ENCODE peak calls at places on chromosomes 4 and X, in eight cellular contexts. C is psoas muscle, Z is HAP-1, P is lower leg skin, R is fibroblast of mammary gland, G is IMR-90, O is A549, D is choroid plexus epithelial cell. Y is an unnamed sample.

GRCh38 chr4:148239406-148239805 is 202.8 kb downstream of the NR3C2 start:
- DNase-seq in R (no peak), D (no peak), P (no peak), G (no peak), Z (no peak), O (no peak), C (no peak), Y (no peak)

GRCh38 chr4:138734746-138735145 is 280.8 kb upstream of the NOCT start:
- DNase-seq in G (peak), O (no peak), D (peak), R (peak), P (no peak), C (no peak), Z (no peak), Y (peak)

GRCh38 chr4:75512336-75513211 is 1.6 kb downstream of the RCHY1 start:
- DNase-seq in G (peak), O (no peak), C (no peak), D (peak), P (no peak), Z (no peak), R (peak), Y (peak)

GRCh38 chr4:179977378-179977777 is 2265.8 kb upstream of the TENM3 start:
- DNase-seq in C (no peak), O (no peak), P (no peak), R (no peak), G (no peak), Z (no peak), D (no peak), Y (no peak)

GRCh38 chr4:178316211-178316610 is 874.0 kb upstream of the AGA start:
- DNase-seq in Z (no peak), P (no peak), C (no peak), G (no peak), O (no peak), R (no peak), D (no peak), Y (no peak)

GRCh38 chr4:93660036-93660435 is 168.5 kb upstream of the ATOH1 start:
- DNase-seq in P (no peak), D (no peak), C (no peak), R (no peak), G (no peak), Z (no peak), O (no peak), Y (no peak)

GRCh38 chr4:145557720-145558119 is 61.5 kb upstream of the MMAA start:
- DNase-seq in R (peak), D (peak), Z (peak), C (peak), G (peak), O (peak), P (no peak), Y (peak)

GRCh38 chr4:11497972-11498371 is 69.3 kb upstream of the HS3ST1 start:
- DNase-seq in P (no peak), R (no peak), Z (no peak), D (no peak), C (no peak), O (no peak), G (no peak), Y (peak)

GRCh38 chr4:120723986-120724385 is 198.5 kb downstream of the PRDM5 start:
- DNase-seq in P (no peak), Z (no peak), D (no peak), R (peak), O (no peak), C (no peak), G (no peak), Y (no peak)

GRCh38 chrX:40243699-40244098 is 145.9 kb upstream of the BCOR start:
- DNase-seq in D (no peak), P (no peak), C (no peak), O (no peak), Z (no peak), G (no peak), R (no peak), Y (no peak)

GRCh38 chrX:153426204-153426603 is 14.9 kb downstream of the ZFP92 start:
- DNase-seq in R (no peak), Z (no peak), O (no peak), G (no peak), D (no peak), P (no peak), C (no peak), Y (no peak)

GRCh38 chrX:48540480-48540879 is 966 bp downstream of the TBC1D25 start:
- DNase-seq in C (no peak), Z (no peak), R (no peak), P (no peak), O (no peak), G (no peak), D (no peak), Y (no peak)

GRCh38 chrX:48569958-48570357 is 4.3 kb upstream of the RBM3 start:
- DNase-seq in Z (no peak), G (peak), R (peak), C (no peak), P (no peak), D (no peak), O (no peak), Y (no peak)

GRCh38 chrX:39813631-39814246 is 284.0 kb downstream of the BCOR start:
- DNase-seq in R (peak), C (peak), G (peak), P (peak), Z (no peak), O (no peak), D (peak), Y (peak)

GRCh38 chr4:186144180-186144579 is 39.7 kb downstream of the FAM149A start:
- DNase-seq in Z (peak), C (no peak), D (peak), G (peak), R (peak), O (peak), P (no peak), Y (peak)

GRCh38 chrX:81577028-81577427 is 375.1 kb downstream of the SH3BGRL start:
- DNase-seq in C (no peak), D (no peak), O (no peak), P (no peak), R (no peak), Z (no peak), G (no peak), Y (no peak)

GRCh38 chr4:119632216-119632615 is 3.6 kb upstream of the PDE5A start:
- DNase-seq in R (peak), G (peak), P (no peak), O (no peak), Z (no peak), C (no peak), D (peak), Y (no peak)

GRCh38 chr4:22500831-22501714 is 14.8 kb downstream of the ADGRA3 start:
- DNase-seq in D (peak), Z (no peak), O (peak), C (no peak), G (peak), R (peak), P (no peak), Y (peak)

GRCh38 chrX:129663171-129663570 is 8.4 kb upstream of the APLN start:
- DNase-seq in G (peak), O (no peak), Z (no peak), C (no peak), R (peak), P (no peak), D (peak), Y (peak)

GRCh38 chr4:16109256-16109655 is 25.4 kb upstream of the PROM1 start:
- DNase-seq in R (no peak), G (no peak), O (no peak), D (no peak), P (no peak), Z (no peak), C (no peak), Y (no peak)

GRCh38 chr4:65561164-65561563 is 109.1 kb downstream of the EPHA5 start:
- DNase-seq in C (no peak), G (no peak), Z (no peak), D (no peak), O (no peak), R (no peak), P (no peak), Y (no peak)

GRCh38 chr4:46508216-46508615 is 118.3 kb upstream of the GABRA2 start:
- DNase-seq in P (no peak), R (peak), G (no peak), Z (no peak), C (no peak), O (no peak), D (peak), Y (no peak)

GRCh38 chr4:108155373-108155772 is 13.4 kb downstream of the LEF1 start:
- DNase-seq in C (no peak), O (no peak), P (no peak), G (peak), R (peak), Z (no peak), D (peak), Y (no peak)

GRCh38 chr4:78379991-78380739 is 171.4 kb upstream of the ANXA3 start:
- DNase-seq in O (no peak), C (no peak), R (peak), D (peak), P (no peak), G (peak), Z (no peak), Y (peak)

GRCh38 chrX:39065051-39065871 is 264.0 kb downstream of the MID1IP1 start:
- DNase-seq in D (no peak), R (no peak), Z (no peak), O (no peak), P (no peak), C (no peak), G (no peak), Y (no peak)

GRCh38 chr4:20984011-20984836 is 284.0 kb downstream of the PACRGL start:
- DNase-seq in G (no peak), O (no peak), P (no peak), R (no peak), C (peak), D (peak), Z (no peak), Y (peak)

GRCh38 chrX:118324588-118324987 is 21.3 kb upstream of the WDR44 start:
- DNase-seq in G (no peak), Z (no peak), C (no peak), P (no peak), D (no peak), R (no peak), O (no peak), Y (no peak)

GRCh38 chrX:142089193-142089592 is 115.9 kb downstream of the MAGEC2 start:
- DNase-seq in D (peak), Z (peak), C (no peak), P (no peak), O (peak), R (peak), G (peak), Y (peak)

GRCh38 chr4:72701987-72702819 is 133.2 kb upstream of the ADAMTS3 start:
- DNase-seq in C (no peak), P (no peak), Z (peak), R (peak), O (peak), D (peak), G (peak), Y (peak)

GRCh38 chr4:3302164-3302785 is 9.5 kb downstream of the RGS12 start:
- DNase-seq in O (no peak), Z (no peak), C (no peak), D (no peak), G (no peak), R (no peak), P (peak), Y (no peak)

GRCh38 chr4:80006935-80007744 is 65.9 kb downstream of the ANTXR2 start:
- DNase-seq in C (no peak), Z (no peak), R (no peak), D (peak), P (no peak), O (no peak), G (peak), Y (peak)

GRCh38 chrX:136259543-136259942 is 8.3 kb upstream of the MAP7D3 start:
- DNase-seq in R (peak), D (peak), O (no peak), P (no peak), C (no peak), Z (no peak), G (peak), Y (peak)

GRCh38 chr4:150217804-150218203 is 139.6 kb downstream of the DCLK2 start:
- DNase-seq in G (no peak), D (no peak), Z (peak), R (no peak), C (no peak), P (no peak), O (no peak), Y (no peak)

GRCh38 chr4:38128478-38129451 is 168.6 kb downstream of the PTTG2 start:
- DNase-seq in R (peak), Z (no peak), O (no peak), P (peak), D (peak), C (no peak), G (peak), Y (peak)
- H3K4me3 ChIP-seq in R (no peak), Z (no peak), O (no peak), P (no peak), D (no peak), C (no peak), G (no peak), Y (no peak)

DNA sequence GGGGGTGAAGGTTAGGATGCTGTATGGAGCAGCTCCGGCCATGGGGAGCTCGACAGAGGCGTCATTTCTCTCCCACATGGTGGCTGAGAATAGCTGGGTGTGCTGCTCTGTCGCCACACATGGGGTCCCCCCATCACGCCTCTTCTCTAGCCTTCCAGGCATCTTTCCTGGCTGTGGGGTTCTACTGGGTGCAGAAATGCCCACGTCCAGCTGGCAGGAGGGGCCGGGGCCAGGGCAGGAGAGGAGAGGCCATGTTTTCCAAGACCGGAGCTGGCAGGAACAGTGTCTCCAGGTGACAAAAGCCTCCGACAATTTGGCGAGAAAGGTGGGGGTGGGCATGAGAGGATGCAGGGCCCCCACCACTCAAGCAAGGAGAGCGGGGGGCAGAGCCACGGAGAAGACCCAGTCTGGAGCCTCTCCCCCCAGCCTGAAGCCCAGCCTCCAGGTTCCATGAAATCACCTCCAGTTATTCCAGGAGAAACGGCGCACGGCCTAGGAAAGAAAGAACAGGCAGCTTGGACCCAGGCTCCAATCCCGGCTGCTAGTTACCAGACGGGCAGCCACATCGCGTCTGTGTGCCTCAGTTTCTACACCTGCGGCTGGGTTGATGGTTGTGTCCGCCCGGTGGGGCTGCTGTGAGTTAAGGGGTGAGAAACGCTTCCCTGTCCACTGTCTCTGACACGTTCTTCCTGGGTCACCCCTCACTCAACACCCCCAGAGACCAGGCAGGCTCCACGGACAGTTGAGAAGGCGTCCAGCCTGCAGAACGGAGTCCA is 27.4 kb upstream of the SPON2 start:
- DNase-seq in O (no peak), Z (peak), R (no peak), D (no peak), G (no peak), C (no peak), P (no peak), Y (no peak)
- H3K4me3 ChIP-seq in O (no peak), Z (no peak), R (peak), D (peak), G (no peak), C (no peak), P (no peak), Y (peak)

GRCh38 chrX:10759400-10759799 is 139.0 kb upstream of the MID1 start:
- DNase-seq in R (no peak), O (no peak), G (no peak), D (no peak), C (no peak), P (no peak), Z (no peak), Y (no peak)
- H3K4me3 ChIP-seq in R (no peak), O (no peak), G (no peak), D (no peak), C (no peak), P (no peak), Z (no peak), Y (no peak)

DNA sequence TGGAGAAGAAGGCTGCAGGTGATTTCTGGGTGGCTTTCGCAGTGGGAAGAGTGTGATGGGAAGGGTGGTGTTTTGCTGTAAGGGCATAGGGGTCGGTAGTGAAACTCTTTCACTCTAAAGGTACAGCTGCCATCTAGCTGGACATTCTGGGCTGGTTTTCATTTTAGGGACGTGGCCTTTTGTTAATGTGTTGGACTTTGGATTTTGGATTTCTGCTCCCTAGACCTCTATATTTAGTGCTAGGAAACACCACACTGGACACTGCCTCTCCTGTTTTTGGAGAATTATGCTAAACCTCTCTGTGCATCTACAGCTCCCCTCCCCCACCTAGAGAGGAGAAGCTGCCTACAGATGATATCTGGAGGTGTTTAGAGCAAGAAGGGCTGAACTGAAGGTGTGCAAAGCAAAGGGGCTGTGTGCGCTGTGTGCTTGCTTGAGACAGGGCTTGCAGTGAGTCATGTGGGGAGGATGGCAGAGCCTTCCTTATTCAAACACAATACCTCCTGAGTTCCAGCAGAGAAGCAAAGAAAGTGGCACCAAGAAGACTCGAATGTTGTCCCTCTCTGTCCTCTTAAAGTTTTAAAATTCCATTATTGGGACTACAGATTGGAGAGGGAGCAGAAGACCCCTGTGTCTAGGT is 47.9 kb downstream of the STARD8 start:
- DNase-seq in D (no peak), G (no peak), P (no peak), R (no peak), C (no peak), Z (no peak), O (peak), Y (no peak)
- H3K4me3 ChIP-seq in D (no peak), G (no peak), P (no peak), R (no peak), C (peak), Z (no peak), O (no peak), Y (no peak)

DNA sequence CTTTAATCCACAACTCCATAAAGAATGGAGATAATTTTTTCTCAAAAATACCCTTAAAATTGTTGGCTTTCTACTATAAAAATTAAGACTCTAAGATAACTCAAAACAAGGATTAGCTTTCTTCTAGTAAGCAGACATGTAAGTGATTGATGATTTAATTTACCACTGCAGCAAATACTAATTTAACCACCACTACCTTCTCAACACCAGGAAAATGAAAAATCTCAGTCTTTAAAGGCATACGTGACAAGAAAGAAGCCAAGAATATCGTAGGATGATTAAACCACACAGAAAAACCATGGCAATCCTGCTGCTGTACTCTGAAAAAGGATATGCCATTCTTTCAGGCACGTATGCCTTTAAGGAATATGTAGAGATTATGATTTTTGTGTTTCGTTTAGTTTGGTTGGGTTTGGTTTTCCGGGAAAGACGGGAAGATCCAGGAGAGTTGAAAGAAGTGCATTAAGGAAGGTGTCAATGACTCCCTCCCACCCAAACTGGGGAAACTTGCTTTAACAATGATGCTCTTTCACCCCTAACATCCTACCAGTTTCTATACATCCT is 881 bp downstream of the LRCH2 start:
- DNase-seq in C (no peak), G (no peak), O (no peak), P (no peak), D (peak), Z (no peak), R (peak), Y (no peak)
- H3K4me3 ChIP-seq in C (peak), G (peak), O (peak), P (peak), D (peak), Z (peak), R (peak), Y (peak)

DNA sequence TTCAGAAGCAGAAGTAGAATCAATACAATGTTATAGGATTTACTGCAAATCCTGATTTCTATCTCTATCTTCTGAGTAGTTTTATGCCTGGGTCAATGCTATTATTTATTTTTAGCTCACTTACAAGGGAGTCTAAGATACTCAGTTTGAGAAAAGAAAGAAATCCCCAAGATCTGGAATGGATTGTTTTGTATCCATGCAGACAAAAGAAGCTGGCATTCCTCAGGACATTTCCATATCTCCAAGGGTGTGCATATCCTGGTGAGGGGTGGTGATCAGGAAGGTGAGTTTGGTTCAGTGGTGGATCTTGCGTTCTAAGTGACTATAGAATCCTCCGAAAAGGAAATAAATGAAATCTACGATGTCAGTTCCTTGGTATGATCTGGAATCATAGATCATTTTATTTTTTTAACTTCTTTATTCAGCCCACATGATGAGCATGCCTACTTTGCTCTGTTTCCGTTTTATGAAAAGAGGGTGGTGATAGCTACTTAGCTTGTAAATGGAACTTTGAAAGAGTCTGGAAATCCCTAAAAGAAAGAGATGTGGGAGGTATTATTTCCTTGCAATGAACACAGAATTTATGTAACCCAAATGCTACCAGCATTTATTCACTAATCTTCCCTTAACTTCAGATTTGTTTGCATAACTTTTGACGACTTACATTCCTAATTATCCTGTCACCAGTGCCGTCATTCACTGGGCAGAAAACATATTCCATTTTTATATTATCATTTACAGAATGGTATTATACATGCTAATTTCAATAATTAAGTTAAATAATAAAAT is 81.1 kb upstream of the RAPGEF2 start:
- DNase-seq in R (no peak), C (no peak), D (no peak), Z (peak), O (no peak), P (no peak), G (no peak), Y (no peak)
- H3K4me3 ChIP-seq in R (no peak), C (no peak), D (no peak), Z (no peak), O (no peak), P (no peak), G (no peak), Y (no peak)